ENCODE peak calls at places on chromosome 12, in four cellular contexts. T is HCT116, Y is iris pigment epithelial cell, I is smooth muscle cell of the brain vasculature. B is an unnamed sample.

GRCh38 chr12:121223283-121223946 is 13.5 kb downstream of the P2RX4 start:
- DNase-seq in T (no peak), Y (no peak), I (no peak), B (no peak)

GRCh38 chr12:13044002-13044858 is at the start of gene FAM234B:
- DNase-seq in I (no peak), T (peak; percentile 19), Y (peak; percentile 75), B (no peak)

GRCh38 chr12:90959538-90960139 is 4.7 kb upstream of the CCER1 start:
- DNase-seq in I (peak; percentile 41), T (peak; percentile 39), Y (peak; percentile 52), B (no peak)

GRCh38 chr12:27542628-27543027 is 18.6 kb downstream of the PPFIBP1 start:
- DNase-seq in I (no peak), T (no peak), Y (peak; percentile 99), B (no peak)

GRCh38 chr12:12716845-12717585 is at the start of gene CDKN1B:
- DNase-seq in T (peak; percentile 65), Y (peak; percentile 94), I (peak; percentile 88), B (no peak)

GRCh38 chr12:75505706-75506312 is 5.6 kb downstream of the KRR1 start:
- DNase-seq in Y (peak; percentile 56), T (no peak), I (no peak), B (no peak)

GRCh38 chr12:47087088-47087688 is 7.4 kb upstream of the AMIGO2 start:
- DNase-seq in T (no peak), Y (peak; percentile 56), I (no peak), B (no peak)

GRCh38 chr12:130053641-130054040 is 108.6 kb upstream of the FZD10 start:
- DNase-seq in I (no peak), Y (no peak), T (no peak), B (no peak)